ENCODE peak calls at places on chromosomes 13 and 19, in four cellular contexts. One of them, this sample, is unnamed.

GRCh38 chr13:32142956-32143375 is 111.4 kb downstream of the FRY start:
- DNase-seq in A549: no peak
- DNase-seq in astrocyte of the spinal cord: peak; percentile 42
- DNase-seq in lower leg skin: no peak
- DNase-seq in this sample: peak; percentile 70

GRCh38 chr19:49564616-49565045 is 15.7 kb downstream of the NOSIP start:
- DNase-seq in A549: no peak
- DNase-seq in astrocyte of the spinal cord: no peak
- DNase-seq in lower leg skin: no peak
- DNase-seq in this sample: no peak

GRCh38 chr13:59865398-59865797 is 298.3 kb downstream of the DIAPH3 start:
- DNase-seq in A549: no peak
- DNase-seq in astrocyte of the spinal cord: peak; percentile 5
- DNase-seq in lower leg skin: no peak
- DNase-seq in this sample: no peak

GRCh38 chr19:737591-738093 is 13.3 kb upstream of the MISP start:
- DNase-seq in A549: peak; percentile 55
- DNase-seq in astrocyte of the spinal cord: no peak
- DNase-seq in lower leg skin: no peak
- DNase-seq in this sample: no peak

GRCh38 chr19:8609210-8610040 is 1.1 kb downstream of the ADAMTS10 start:
- DNase-seq in A549: peak; percentile 44
- DNase-seq in astrocyte of the spinal cord: peak; percentile 80
- DNase-seq in lower leg skin: no peak
- DNase-seq in this sample: no peak

GRCh38 chr19:31402931-31403330 is 53.7 kb upstream of the TSHZ3 start:
- DNase-seq in A549: no peak
- DNase-seq in astrocyte of the spinal cord: no peak
- DNase-seq in lower leg skin: no peak
- DNase-seq in this sample: no peak

GRCh38 chr13:35648109-35648508 is 171.6 kb upstream of the MAB21L1 start:
- DNase-seq in A549: no peak
- DNase-seq in astrocyte of the spinal cord: peak; percentile 48
- DNase-seq in lower leg skin: no peak
- DNase-seq in this sample: no peak

GRCh38 chr13:95420501-95420900 is 119.2 kb upstream of the ABCC4 start:
- DNase-seq in A549: no peak
- DNase-seq in astrocyte of the spinal cord: no peak
- DNase-seq in lower leg skin: no peak
- DNase-seq in this sample: no peak

GRCh38 chr19:36489920-36490415 is 607 bp upstream of the ZNF566 start:
- DNase-seq in A549: peak; percentile 96
- DNase-seq in astrocyte of the spinal cord: no peak
- DNase-seq in lower leg skin: no peak
- DNase-seq in this sample: peak; percentile 89

GRCh38 chr13:20101467-20102316 is 59.2 kb downstream of the GJA3 start:
- DNase-seq in A549: no peak
- DNase-seq in astrocyte of the spinal cord: no peak
- DNase-seq in lower leg skin: no peak
- DNase-seq in this sample: no peak

GRCh38 chr13:64591981-64592380 is 2638.2 kb downstream of the PCDH9 start:
- DNase-seq in A549: no peak
- DNase-seq in astrocyte of the spinal cord: peak; percentile 48
- DNase-seq in lower leg skin: no peak
- DNase-seq in this sample: no peak

GRCh38 chr13:46641274-46642081 is 88.5 kb downstream of the LRCH1 start:
- DNase-seq in A549: no peak
- DNase-seq in astrocyte of the spinal cord: peak; percentile 43
- DNase-seq in lower leg skin: no peak
- DNase-seq in this sample: no peak

GRCh38 chr19:343941-344624 is 513 bp downstream of the MIER2 start:
- DNase-seq in A549: peak; percentile 47
- DNase-seq in astrocyte of the spinal cord: peak; percentile 23
- DNase-seq in lower leg skin: no peak
- DNase-seq in this sample: no peak

GRCh38 chr19:4534836-4535658 is at the start of gene PLIN5:
- DNase-seq in A549: peak; percentile 65
- DNase-seq in astrocyte of the spinal cord: peak; percentile 19
- DNase-seq in lower leg skin: no peak
- DNase-seq in this sample: peak; percentile 40

GRCh38 chr13:58792854-58793253 is 1161.3 kb downstream of the PCDH17 start:
- DNase-seq in A549: no peak
- DNase-seq in astrocyte of the spinal cord: no peak
- DNase-seq in lower leg skin: no peak
- DNase-seq in this sample: no peak

GRCh38 chr13:46170687-46171086 is 11.3 kb downstream of the LCP1 start:
- DNase-seq in A549: no peak
- DNase-seq in astrocyte of the spinal cord: no peak
- DNase-seq in lower leg skin: no peak
- DNase-seq in this sample: no peak

GRCh38 chr19:11416346-11417052 is 2.6 kb downstream of the RGL3 start:
- DNase-seq in A549: no peak
- DNase-seq in astrocyte of the spinal cord: no peak
- DNase-seq in lower leg skin: no peak
- DNase-seq in this sample: no peak

GRCh38 chr19:51354742-51355148 is 11.4 kb downstream of the ETFB start:
- DNase-seq in A549: no peak
- DNase-seq in astrocyte of the spinal cord: peak; percentile 17
- DNase-seq in lower leg skin: no peak
- DNase-seq in this sample: no peak

GRCh38 chr19:3801412-3802096 is 15.4 kb upstream of the MATK start:
- DNase-seq in A549: no peak
- DNase-seq in astrocyte of the spinal cord: no peak
- DNase-seq in lower leg skin: peak; percentile 20
- DNase-seq in this sample: no peak

GRCh38 chr13:94169783-94170513 is 309.5 kb downstream of the DCT start:
- DNase-seq in A549: no peak
- DNase-seq in astrocyte of the spinal cord: peak; percentile 47
- DNase-seq in lower leg skin: no peak
- DNase-seq in this sample: no peak
- H3K4me3 ChIP-seq in A549: no peak overlapping the region
- H3K4me3 ChIP-seq in astrocyte of the spinal cord: no peak overlapping the region
- H3K4me3 ChIP-seq in lower leg skin: no peak overlapping the region
- H3K4me3 ChIP-seq in this sample: no peak overlapping the region

DNA sequence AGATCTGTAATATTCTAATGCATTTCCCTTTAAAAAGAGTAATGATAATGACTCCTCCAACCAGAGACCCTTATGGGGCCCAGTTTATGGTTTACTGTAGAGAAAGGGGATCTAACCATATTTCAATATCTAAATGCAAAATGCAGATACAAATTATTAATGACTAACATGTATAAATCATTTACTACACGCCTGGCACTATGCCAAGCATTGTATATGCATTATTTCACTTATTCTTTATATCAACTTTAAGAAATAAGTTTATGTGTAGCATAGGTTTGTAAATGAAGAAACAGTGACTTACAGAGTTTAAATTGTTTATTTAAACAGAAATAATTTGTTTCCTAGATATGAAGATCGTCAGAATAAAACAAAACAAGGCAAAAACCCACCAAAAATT is 86.2 kb upstream of the SCEL start:
- DNase-seq in A549: no peak
- DNase-seq in astrocyte of the spinal cord: no peak
- DNase-seq in lower leg skin: no peak
- DNase-seq in this sample: no peak
- TF ChIP-seq CTCF in A549: no peak
- TF ChIP-seq CTCF in astrocyte of the spinal cord: no peak
- TF ChIP-seq CTCF in lower leg skin: no peak
- TF ChIP-seq CTCF in this sample: no peak

GRCh38 chr19:45470147-45471081 is 2.6 kb downstream of the FOSB start:
- DNase-seq in A549: no peak
- DNase-seq in astrocyte of the spinal cord: peak; percentile 62
- DNase-seq in lower leg skin: no peak
- DNase-seq in this sample: no peak
- H3K4me3 ChIP-seq in A549: peak overlapping the region; percentile 58
- H3K4me3 ChIP-seq in astrocyte of the spinal cord: peak overlapping the region; percentile 85
- H3K4me3 ChIP-seq in lower leg skin: no peak overlapping the region
- H3K4me3 ChIP-seq in this sample: peak overlapping the region; percentile 71

GRCh38 chr19:29245221-29245620 is 32.3 kb upstream of the UQCRFS1 start:
- DNase-seq in A549: no peak
- DNase-seq in astrocyte of the spinal cord: no peak
- DNase-seq in lower leg skin: no peak
- DNase-seq in this sample: no peak
- TF ChIP-seq CTCF in A549: no peak
- TF ChIP-seq CTCF in astrocyte of the spinal cord: no peak
- TF ChIP-seq CTCF in lower leg skin: no peak
- TF ChIP-seq CTCF in this sample: no peak

GRCh38 chr19:6092329-6093286 is 17.7 kb downstream of the RFX2 start:
- DNase-seq in A549: peak; percentile 50
- DNase-seq in astrocyte of the spinal cord: peak; percentile 82
- DNase-seq in lower leg skin: peak; percentile 89
- DNase-seq in this sample: no peak

GRCh38 chr19:6090634-6091033 is 19.7 kb downstream of the RFX2 start:
- DNase-seq in A549: no peak
- DNase-seq in astrocyte of the spinal cord: no peak
- DNase-seq in lower leg skin: no peak
- DNase-seq in this sample: no peak

GRCh38 chr19:6095760-6096159 is 14.5 kb downstream of the RFX2 start:
- DNase-seq in A549: no peak
- DNase-seq in astrocyte of the spinal cord: no peak
- DNase-seq in lower leg skin: no peak
- DNase-seq in this sample: no peak

GRCh38 chr19:6088677-6089063 is 21.6 kb downstream of the RFX2 start:
- DNase-seq in A549: no peak
- DNase-seq in astrocyte of the spinal cord: peak; percentile 65
- DNase-seq in lower leg skin: no peak
- DNase-seq in this sample: no peak

DNA sequence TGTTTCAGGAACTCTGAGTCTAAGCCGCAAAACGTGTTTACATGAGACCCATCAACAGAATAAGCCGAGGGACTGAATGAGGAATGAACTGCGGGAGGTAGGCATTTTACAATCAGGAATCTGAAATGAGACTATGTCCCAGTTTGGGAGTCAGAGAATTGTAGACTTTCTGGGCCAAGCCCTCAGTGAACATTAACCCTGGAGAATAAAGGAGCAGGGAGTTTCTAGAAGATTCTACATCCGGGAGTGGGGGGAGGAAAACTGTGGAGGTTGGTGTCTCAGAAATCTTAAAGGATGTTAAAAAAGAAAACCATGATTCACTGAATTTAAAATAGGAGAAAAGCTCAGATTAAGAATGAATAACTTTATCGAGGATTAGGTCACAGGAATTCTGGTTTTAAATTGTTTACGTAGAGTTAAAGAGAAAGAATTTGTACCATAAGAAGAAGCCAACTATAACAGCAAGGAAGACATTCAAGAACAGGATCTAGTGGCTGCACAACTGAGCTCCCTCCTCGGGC is 18.5 kb downstream of the RFX2 start:
- DNase-seq in A549: no peak
- DNase-seq in astrocyte of the spinal cord: peak; percentile 56
- DNase-seq in lower leg skin: no peak
- DNase-seq in this sample: no peak
- H3K4me3 ChIP-seq in A549: peak overlapping the region; percentile 36
- H3K4me3 ChIP-seq in astrocyte of the spinal cord: peak overlapping the region; percentile 9
- H3K4me3 ChIP-seq in lower leg skin: no peak overlapping the region
- H3K4me3 ChIP-seq in this sample: peak overlapping the region; percentile 8